ENCODE peak calls at places on chromosomes 13 and 19, in nine cellular contexts. Y is BJ; H is T-helper 2 cell; A is activated CD4-positive, alpha-beta T cell treated with anti-CD3 and anti-CD28 coated beads, Interleukin-2, amount 50 U/mL, for 24 hours; K is HTR-8/SVneo; B is neural crest cell; X is AG08395; O is GM03348; M is thoracic aorta. E is an unnamed sample.

GRCh38 chr13:105971312-105971711 is 564.1 kb downstream of the EFNB2 start:
- DNase-seq in Y (no peak), H (no peak), A (no peak), K (no peak), B (no peak), X (no peak), O (no peak), M (no peak), E (no peak)

GRCh38 chr19:4877753-4878490 is 10.5 kb upstream of the PLIN3 start:
- DNase-seq in Y (no peak), H (no peak), A (no peak), K (no peak), B (no peak), X (no peak), O (no peak), M (peak), E (no peak)

GRCh38 chr19:51735759-51736449 is 12.1 kb upstream of the HAS1 start:
- DNase-seq in Y (no peak), H (no peak), A (no peak), K (peak), B (no peak), X (peak), O (no peak), M (peak), E (peak)

GRCh38 chr19:35205733-35206323 is 22.7 kb downstream of the FAM187B start:
- DNase-seq in Y (no peak), H (no peak), A (no peak), K (no peak), B (no peak), X (no peak), O (no peak), M (no peak), E (no peak)

GRCh38 chr13:89465366-89465765 is 1794.2 kb downstream of the SLITRK5 start:
- DNase-seq in Y (no peak), H (peak), A (no peak), K (no peak), B (no peak), X (no peak), O (no peak), M (no peak), E (no peak)

GRCh38 chr19:40274585-40275544 is 10.3 kb downstream of the AKT2 start:
- DNase-seq in Y (no peak), H (peak), A (no peak), K (no peak), B (no peak), X (no peak), O (no peak), M (no peak), E (no peak)

GRCh38 chr13:100544866-100545683 is 43.5 kb downstream of the GGACT start:
- DNase-seq in Y (no peak), H (no peak), A (no peak), K (no peak), B (no peak), X (no peak), O (no peak), M (no peak), E (no peak)

GRCh38 chr19:53945441-53945840 is 17.3 kb upstream of the CACNG8 start:
- DNase-seq in Y (no peak), H (no peak), A (no peak), K (no peak), B (no peak), X (no peak), O (no peak), M (no peak), E (no peak)

GRCh38 chr13:69423844-69424243 is 683.8 kb upstream of the ATXN8OS start:
- DNase-seq in Y (no peak), H (no peak), A (no peak), K (no peak), B (no peak), X (no peak), O (no peak), M (no peak), E (no peak)

GRCh38 chr13:72990883-72991282 is 67.9 kb upstream of the KLF5 start:
- DNase-seq in Y (no peak), H (no peak), A (no peak), K (no peak), B (no peak), X (no peak), O (no peak), M (no peak), E (no peak)

GRCh38 chr13:79662882-79663281 is 181.9 kb downstream of the NDFIP2 start:
- DNase-seq in Y (no peak), H (peak), A (no peak), K (no peak), B (no peak), X (no peak), O (no peak), M (no peak), E (no peak)

GRCh38 chr19:50858896-50859295 is 4.2 kb downstream of the KLK3 start:
- DNase-seq in Y (no peak), H (no peak), A (no peak), K (no peak), B (no peak), X (no peak), O (no peak), M (no peak), E (no peak)

GRCh38 chr19:15251010-15251748 is 18.9 kb upstream of the EPHX3 start:
- DNase-seq in Y (peak), H (no peak), A (no peak), K (no peak), B (no peak), X (peak), O (peak), M (peak), E (no peak)

GRCh38 chr19:29928831-29929230 is 13.2 kb upstream of the URI1 start:
- DNase-seq in Y (no peak), H (no peak), A (no peak), K (no peak), B (no peak), X (no peak), O (no peak), M (no peak), E (no peak)

GRCh38 chr13:41159174-41159573 is 26.6 kb upstream of the KBTBD6 start:
- DNase-seq in Y (no peak), H (peak), A (no peak), K (no peak), B (no peak), X (no peak), O (no peak), M (no peak), E (no peak)

GRCh38 chr13:67296511-67296910 is 66.4 kb upstream of the PCDH9 start:
- DNase-seq in Y (no peak), H (no peak), A (no peak), K (no peak), B (no peak), X (no peak), O (no peak), M (no peak), E (no peak)

GRCh38 chr13:106078191-106078590 is 457.3 kb downstream of the EFNB2 start:
- DNase-seq in Y (no peak), H (no peak), A (no peak), K (no peak), B (no peak), X (no peak), O (no peak), M (no peak), E (no peak)

GRCh38 chr13:106481919-106482318 is 53.5 kb downstream of the EFNB2 start:
- DNase-seq in Y (no peak), H (no peak), A (no peak), K (no peak), B (no peak), X (no peak), O (no peak), M (no peak), E (no peak)

GRCh38 chr13:76016799-76017198 is 380.7 kb downstream of the LMO7 start:
- DNase-seq in Y (no peak), H (peak), A (no peak), K (no peak), B (no peak), X (peak), O (peak), M (no peak), E (no peak)

GRCh38 chr13:63481334-63481733 is 2065.7 kb upstream of the PCDH20 start:
- DNase-seq in Y (no peak), H (no peak), A (no peak), K (peak), B (no peak), X (peak), O (peak), M (no peak), E (no peak)

GRCh38 chr13:114070098-114070799 is 62.2 kb downstream of the RASA3 start:
- DNase-seq in Y (no peak), H (no peak), A (no peak), K (no peak), B (no peak), X (no peak), O (no peak), M (no peak), E (no peak)

GRCh38 chr13:27200413-27201066 is 28.9 kb upstream of the USP12 start:
- DNase-seq in Y (no peak), H (no peak), A (no peak), K (no peak), B (no peak), X (no peak), O (no peak), M (no peak), E (no peak)

GRCh38 chr19:3976495-3977241 is 5.8 kb upstream of the DAPK3 start:
- DNase-seq in Y (no peak), H (no peak), A (no peak), K (no peak), B (no peak), X (no peak), O (no peak), M (no peak), E (no peak)

GRCh38 chr13:32021785-32022184 is 9.8 kb upstream of the FRY start:
- DNase-seq in Y (no peak), H (no peak), A (no peak), K (no peak), B (no peak), X (no peak), O (peak), M (no peak), E (no peak)

GRCh38 chr13:37194428-37194861 is 89.0 kb upstream of the CSNK1A1L start:
- DNase-seq in Y (no peak), H (no peak), A (no peak), K (no peak), B (no peak), X (peak), O (peak), M (no peak), E (no peak)

GRCh38 chr19:28980236-28980868 is 232.6 kb downstream of the UQCRFS1 start:
- DNase-seq in Y (no peak), H (no peak), A (no peak), K (no peak), B (no peak), X (peak), O (peak), M (no peak), E (no peak)

GRCh38 chr19:57389730-57390598 is at the start of gene ZNF548:
- DNase-seq in Y (peak), H (peak), A (peak), K (peak), B (peak), X (peak), O (peak), M (peak), E (peak)

GRCh38 chr19:4012092-4012974 is 4.8 kb downstream of the PIAS4 start:
- DNase-seq in Y (no peak), H (no peak), A (no peak), K (no peak), B (no peak), X (no peak), O (no peak), M (no peak), E (no peak)

GRCh38 chr13:48573213-48573612 is 40.3 kb upstream of the RCBTB2 start:
- DNase-seq in Y (no peak), H (peak), A (no peak), K (no peak), B (no peak), X (no peak), O (no peak), M (no peak), E (no peak)

GRCh38 chr19:9917322-9917721 is 19.0 kb downstream of the OLFM2 start:
- DNase-seq in Y (no peak), H (peak), A (no peak), K (peak), B (peak), X (peak), O (peak), M (no peak), E (no peak)